ENCODE peak calls at places on chromosomes 1 and 21, in five cellular contexts. One of them, this sample, is unnamed.

GRCh38 chr1:15260418-15261154 is 13.6 kb downstream of the FHAD1 start:
- DNase-seq in PC-9: peak; percentile 49
- DNase-seq in AG04449: no peak
- DNase-seq in astrocyte of the cerebellum: no peak
- DNase-seq in adipocyte: no peak
- DNase-seq in this sample: no peak

GRCh38 chr1:15617874-15618684 is 821 bp downstream of the DDI2 start:
- DNase-seq in PC-9: peak; percentile 56
- DNase-seq in AG04449: no peak
- DNase-seq in astrocyte of the cerebellum: no peak
- DNase-seq in adipocyte: peak; percentile 50
- DNase-seq in this sample: peak; percentile 43

GRCh38 chr1:171226757-171227370 is 21.4 kb upstream of the FMO1 start:
- DNase-seq in PC-9: no peak
- DNase-seq in AG04449: peak; percentile 21
- DNase-seq in astrocyte of the cerebellum: peak; percentile 81
- DNase-seq in adipocyte: peak; percentile 91
- DNase-seq in this sample: peak; percentile 60

GRCh38 chr1:247656475-247656874 is 23.1 kb downstream of the OR13G1 start:
- DNase-seq in PC-9: no peak
- DNase-seq in AG04449: no peak
- DNase-seq in astrocyte of the cerebellum: no peak
- DNase-seq in adipocyte: no peak
- DNase-seq in this sample: no peak

GRCh38 chr1:27192039-27192529 is 37.2 kb upstream of the SLC9A1 start:
- DNase-seq in PC-9: peak; percentile 78
- DNase-seq in AG04449: no peak
- DNase-seq in astrocyte of the cerebellum: no peak
- DNase-seq in adipocyte: no peak
- DNase-seq in this sample: peak; percentile 11

GRCh38 chr1:203103201-203103600 is 17.4 kb upstream of the MYOG start:
- DNase-seq in PC-9: no peak
- DNase-seq in AG04449: no peak
- DNase-seq in astrocyte of the cerebellum: no peak
- DNase-seq in adipocyte: no peak
- DNase-seq in this sample: no peak

GRCh38 chr21:38330671-38331070 is 73.9 kb downstream of the KCNJ15 start:
- DNase-seq in PC-9: no peak
- DNase-seq in AG04449: no peak
- DNase-seq in astrocyte of the cerebellum: no peak
- DNase-seq in adipocyte: no peak
- DNase-seq in this sample: no peak

GRCh38 chr1:3618904-3619671 is 5.7 kb upstream of the TPRG1L start:
- DNase-seq in PC-9: peak; percentile 61
- DNase-seq in AG04449: peak; percentile 14
- DNase-seq in astrocyte of the cerebellum: peak; percentile 72
- DNase-seq in adipocyte: peak; percentile 92
- DNase-seq in this sample: peak; percentile 65

GRCh38 chr1:85484716-85485115 is 19.8 kb upstream of the DDAH1 start:
- DNase-seq in PC-9: no peak
- DNase-seq in AG04449: no peak
- DNase-seq in astrocyte of the cerebellum: no peak
- DNase-seq in adipocyte: no peak
- DNase-seq in this sample: no peak

GRCh38 chr1:229363723-229364122 is 20.9 kb upstream of the CCSAP start:
- DNase-seq in PC-9: no peak
- DNase-seq in AG04449: no peak
- DNase-seq in astrocyte of the cerebellum: no peak
- DNase-seq in adipocyte: no peak
- DNase-seq in this sample: no peak

GRCh38 chr1:192441492-192441891 is 124.7 kb downstream of the RGS21 start:
- DNase-seq in PC-9: no peak
- DNase-seq in AG04449: no peak
- DNase-seq in astrocyte of the cerebellum: no peak
- DNase-seq in adipocyte: no peak
- DNase-seq in this sample: no peak

GRCh38 chr1:170114916-170115315 is 30.8 kb upstream of the NTMT2 start:
- DNase-seq in PC-9: no peak
- DNase-seq in AG04449: no peak
- DNase-seq in astrocyte of the cerebellum: peak; percentile 40
- DNase-seq in adipocyte: peak; percentile 60
- DNase-seq in this sample: no peak

GRCh38 chr1:224502459-224503160 is 68.0 kb upstream of the WDR26 start:
- DNase-seq in PC-9: no peak
- DNase-seq in AG04449: no peak
- DNase-seq in astrocyte of the cerebellum: no peak
- DNase-seq in adipocyte: no peak
- DNase-seq in this sample: no peak

GRCh38 chr1:235067396-235068154 is 61.1 kb downstream of the TOMM20 start:
- DNase-seq in PC-9: peak; percentile 100
- DNase-seq in AG04449: peak; percentile 97
- DNase-seq in astrocyte of the cerebellum: peak; percentile 99
- DNase-seq in adipocyte: peak; percentile 97
- DNase-seq in this sample: peak; percentile 67

DNA sequence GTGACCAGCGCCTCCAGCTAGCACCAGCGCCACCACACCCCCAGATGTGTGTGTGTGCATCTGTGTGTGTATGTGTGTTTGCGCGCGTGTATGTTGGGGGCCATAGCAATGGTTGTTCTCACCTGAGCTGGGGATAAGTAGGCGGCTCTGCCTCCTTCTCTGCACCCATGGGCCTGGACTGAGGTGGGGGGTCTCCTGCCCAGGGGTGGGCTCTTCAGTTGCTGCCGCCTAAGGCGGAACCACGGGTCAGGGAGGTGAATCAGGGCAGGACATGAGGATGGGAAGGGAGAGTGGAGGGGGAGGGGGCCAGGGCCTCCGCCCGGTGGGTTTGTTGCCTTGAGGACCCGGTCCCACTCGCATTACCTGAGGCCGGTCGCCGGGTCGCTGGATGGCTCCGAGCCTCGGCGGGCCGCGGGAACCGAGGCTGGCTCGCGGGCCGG is 270 bp downstream of the HPCAL4 start:
- DNase-seq in PC-9: no peak
- DNase-seq in AG04449: no peak
- DNase-seq in astrocyte of the cerebellum: no peak
- DNase-seq in adipocyte: no peak
- DNase-seq in this sample: no peak
- H3K4me3 ChIP-seq in PC-9: peak overlapping the region; percentile 52
- H3K4me3 ChIP-seq in AG04449: no peak overlapping the region
- H3K4me3 ChIP-seq in astrocyte of the cerebellum: peak overlapping the region; percentile 22
- H3K4me3 ChIP-seq in adipocyte: no peak overlapping the region
- H3K4me3 ChIP-seq in this sample: peak overlapping the region; percentile 22

GRCh38 chr1:10865518-10866313 is 69.3 kb upstream of the CASZ1 start:
- DNase-seq in PC-9: no peak
- DNase-seq in AG04449: no peak
- DNase-seq in astrocyte of the cerebellum: no peak
- DNase-seq in adipocyte: no peak
- DNase-seq in this sample: no peak
- H3K4me3 ChIP-seq in PC-9: no peak overlapping the region
- H3K4me3 ChIP-seq in AG04449: no peak overlapping the region
- H3K4me3 ChIP-seq in astrocyte of the cerebellum: no peak overlapping the region
- H3K4me3 ChIP-seq in adipocyte: no peak overlapping the region
- H3K4me3 ChIP-seq in this sample: no peak overlapping the region

DNA sequence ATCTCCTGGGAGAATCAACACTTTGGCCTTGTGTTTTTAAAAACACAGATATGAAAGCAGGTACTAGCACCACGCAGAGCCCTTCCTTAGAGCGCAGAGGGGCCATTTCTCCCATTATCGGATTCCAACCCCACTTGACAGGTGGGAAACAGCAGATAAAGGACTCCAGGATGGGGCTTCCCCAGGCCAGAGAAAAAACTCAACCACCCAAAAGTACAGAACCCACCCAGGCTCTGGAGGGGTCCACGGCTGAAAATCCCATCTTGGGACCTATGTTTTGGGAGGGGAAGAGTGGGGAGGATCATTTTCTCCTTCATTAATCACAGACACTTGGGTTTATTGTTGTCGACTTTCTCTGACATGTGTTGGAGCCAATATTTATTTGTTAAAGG is 27.1 kb upstream of the COL18A1 start:
- DNase-seq in PC-9: no peak
- DNase-seq in AG04449: no peak
- DNase-seq in astrocyte of the cerebellum: no peak
- DNase-seq in adipocyte: no peak
- DNase-seq in this sample: no peak
- H3K4me3 ChIP-seq in PC-9: no peak overlapping the region
- H3K4me3 ChIP-seq in AG04449: no peak overlapping the region
- H3K4me3 ChIP-seq in astrocyte of the cerebellum: no peak overlapping the region
- H3K4me3 ChIP-seq in adipocyte: no peak overlapping the region
- H3K4me3 ChIP-seq in this sample: no peak overlapping the region

DNA sequence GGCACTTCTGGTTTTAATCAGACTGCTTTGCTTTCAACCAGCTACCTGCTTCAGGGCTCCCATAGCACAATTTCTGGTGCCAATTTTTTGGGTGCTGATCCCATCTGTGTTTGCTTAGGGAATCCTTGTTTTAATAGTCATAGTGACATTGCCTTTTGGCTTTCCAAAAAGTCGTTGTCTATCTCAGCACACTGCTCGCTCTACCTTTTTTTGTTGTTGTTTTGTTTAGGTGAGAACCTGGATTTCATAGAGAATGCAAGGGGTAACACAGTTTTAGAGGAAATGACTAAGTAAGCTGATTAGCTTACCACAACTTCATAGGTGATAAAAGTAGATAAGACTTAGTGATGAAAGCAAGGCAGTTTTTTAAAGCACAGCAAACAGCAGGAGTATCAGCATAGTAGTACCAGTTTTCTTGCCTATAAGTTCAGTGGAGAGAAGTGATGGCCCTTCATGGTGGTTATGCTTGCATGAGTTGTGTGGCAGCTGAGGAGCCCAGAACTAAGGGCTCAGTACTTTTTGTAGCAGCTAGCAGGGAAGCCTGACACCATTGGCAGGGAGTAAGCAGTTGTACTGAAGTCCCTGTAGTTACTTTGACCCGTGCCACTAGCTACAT is 31.3 kb downstream of the NEK7 start:
- DNase-seq in PC-9: no peak
- DNase-seq in AG04449: no peak
- DNase-seq in astrocyte of the cerebellum: no peak
- DNase-seq in adipocyte: no peak
- DNase-seq in this sample: no peak
- H3K4me3 ChIP-seq in PC-9: no peak overlapping the region
- H3K4me3 ChIP-seq in AG04449: no peak overlapping the region
- H3K4me3 ChIP-seq in astrocyte of the cerebellum: no peak overlapping the region
- H3K4me3 ChIP-seq in adipocyte: no peak overlapping the region
- H3K4me3 ChIP-seq in this sample: no peak overlapping the region

GRCh38 chr1:205273551-205273982 is 45.8 kb downstream of the TMCC2 start:
- DNase-seq in PC-9: peak; percentile 67
- DNase-seq in AG04449: no peak
- DNase-seq in astrocyte of the cerebellum: peak; percentile 51
- DNase-seq in adipocyte: peak; percentile 90
- DNase-seq in this sample: peak; percentile 87
- H3K4me3 ChIP-seq in PC-9: no peak overlapping the region
- H3K4me3 ChIP-seq in AG04449: no peak overlapping the region
- H3K4me3 ChIP-seq in astrocyte of the cerebellum: no peak overlapping the region
- H3K4me3 ChIP-seq in adipocyte: no peak overlapping the region
- H3K4me3 ChIP-seq in this sample: no peak overlapping the region

GRCh38 chr1:94865369-94865768 is 45.2 kb downstream of the SLC44A3 start:
- DNase-seq in PC-9: peak; percentile 32
- DNase-seq in AG04449: no peak
- DNase-seq in astrocyte of the cerebellum: peak; percentile 73
- DNase-seq in adipocyte: peak; percentile 68
- DNase-seq in this sample: no peak

GRCh38 chr1:94866178-94866822 is 46.1 kb downstream of the SLC44A3 start:
- DNase-seq in PC-9: peak; percentile 33
- DNase-seq in AG04449: peak; percentile 81
- DNase-seq in astrocyte of the cerebellum: peak; percentile 71
- DNase-seq in adipocyte: peak; percentile 56
- DNase-seq in this sample: no peak

GRCh38 chr1:94863919-94864318 is 43.8 kb downstream of the SLC44A3 start:
- DNase-seq in PC-9: peak; percentile 96
- DNase-seq in AG04449: peak; percentile 74
- DNase-seq in astrocyte of the cerebellum: peak; percentile 75
- DNase-seq in adipocyte: peak; percentile 91
- DNase-seq in this sample: peak; percentile 52

GRCh38 chr1:94863297-94863911 is 43.2 kb downstream of the SLC44A3 start:
- DNase-seq in PC-9: peak; percentile 80
- DNase-seq in AG04449: no peak
- DNase-seq in astrocyte of the cerebellum: peak; percentile 53
- DNase-seq in adipocyte: peak; percentile 70
- DNase-seq in this sample: no peak

DNA sequence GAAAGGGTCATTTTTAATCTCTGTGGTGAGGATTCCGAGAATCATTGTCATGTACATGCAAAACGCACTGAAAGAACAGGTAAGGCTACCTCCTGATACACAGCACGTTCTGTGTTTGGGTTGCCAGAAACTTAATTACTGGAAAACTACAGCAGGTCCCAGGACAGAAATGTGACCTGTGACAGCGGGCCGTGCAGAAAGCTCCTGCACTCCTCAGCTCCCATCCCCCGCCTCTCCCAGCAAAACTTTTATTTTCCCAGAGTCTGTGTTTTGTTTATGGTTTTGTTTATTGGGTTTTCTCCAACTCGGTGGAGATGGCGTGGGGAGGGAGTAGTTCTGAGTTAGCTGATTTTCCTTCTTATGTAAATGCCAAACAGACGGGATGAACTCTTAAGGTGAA is 44.7 kb downstream of the SLC44A3 start:
- DNase-seq in PC-9: peak; percentile 34
- DNase-seq in AG04449: no peak
- DNase-seq in astrocyte of the cerebellum: no peak
- DNase-seq in adipocyte: peak; percentile 34
- DNase-seq in this sample: no peak
- H3K4me3 ChIP-seq in PC-9: no peak overlapping the region
- H3K4me3 ChIP-seq in AG04449: no peak overlapping the region
- H3K4me3 ChIP-seq in astrocyte of the cerebellum: no peak overlapping the region
- H3K4me3 ChIP-seq in adipocyte: peak overlapping the region; percentile 66
- H3K4me3 ChIP-seq in this sample: no peak overlapping the region

GRCh38 chr1:43274125-43274803 is 4.5 kb downstream of the TMEM125 start:
- DNase-seq in PC-9: peak; percentile 52
- DNase-seq in AG04449: no peak
- DNase-seq in astrocyte of the cerebellum: no peak
- DNase-seq in adipocyte: no peak
- DNase-seq in this sample: no peak
- H3K4me3 ChIP-seq in PC-9: no peak overlapping the region
- H3K4me3 ChIP-seq in AG04449: no peak overlapping the region
- H3K4me3 ChIP-seq in astrocyte of the cerebellum: no peak overlapping the region
- H3K4me3 ChIP-seq in adipocyte: no peak overlapping the region
- H3K4me3 ChIP-seq in this sample: no peak overlapping the region